ENCODE peak calls at places on chromosomes 3 and 15, in four cellular contexts. One of them, this sample, is unnamed.

GRCh38 chr3:157447026-157447694 is 10.5 kb downstream of the PTX3 start:
- DNase-seq in RWPE2: no peak
- DNase-seq in esophagus squamous epithelium: no peak
- DNase-seq in cardiac muscle cell: peak
- DNase-seq in this sample: no peak

GRCh38 chr15:68113273-68113672 is 59.2 kb downstream of the PIAS1 start:
- DNase-seq in RWPE2: no peak
- DNase-seq in esophagus squamous epithelium: no peak
- DNase-seq in cardiac muscle cell: peak
- DNase-seq in this sample: no peak

GRCh38 chr3:146895026-146895749 is 290.0 kb upstream of the PLSCR5 start:
- DNase-seq in RWPE2: no peak
- DNase-seq in esophagus squamous epithelium: no peak
- DNase-seq in cardiac muscle cell: peak
- DNase-seq in this sample: no peak

GRCh38 chr3:20111836-20112235 is 71.6 kb downstream of the KAT2B start:
- DNase-seq in RWPE2: no peak
- DNase-seq in esophagus squamous epithelium: no peak
- DNase-seq in cardiac muscle cell: no peak
- DNase-seq in this sample: no peak

GRCh38 chr15:23860290-23860751 is 173.2 kb upstream of the NDN start:
- DNase-seq in RWPE2: no peak
- DNase-seq in esophagus squamous epithelium: no peak
- DNase-seq in cardiac muscle cell: no peak
- DNase-seq in this sample: no peak

GRCh38 chr3:124812291-124813265 is 74.6 kb downstream of the ITGB5 start:
- DNase-seq in RWPE2: no peak
- DNase-seq in esophagus squamous epithelium: no peak
- DNase-seq in cardiac muscle cell: peak
- DNase-seq in this sample: peak

GRCh38 chr3:27310693-27311092 is 58.5 kb downstream of the NEK10 start:
- DNase-seq in RWPE2: no peak
- DNase-seq in esophagus squamous epithelium: no peak
- DNase-seq in cardiac muscle cell: no peak
- DNase-seq in this sample: no peak

GRCh38 chr3:117903226-117903625 is 1131.4 kb downstream of the IGSF11 start:
- DNase-seq in RWPE2: no peak
- DNase-seq in esophagus squamous epithelium: no peak
- DNase-seq in cardiac muscle cell: no peak
- DNase-seq in this sample: no peak

DNA sequence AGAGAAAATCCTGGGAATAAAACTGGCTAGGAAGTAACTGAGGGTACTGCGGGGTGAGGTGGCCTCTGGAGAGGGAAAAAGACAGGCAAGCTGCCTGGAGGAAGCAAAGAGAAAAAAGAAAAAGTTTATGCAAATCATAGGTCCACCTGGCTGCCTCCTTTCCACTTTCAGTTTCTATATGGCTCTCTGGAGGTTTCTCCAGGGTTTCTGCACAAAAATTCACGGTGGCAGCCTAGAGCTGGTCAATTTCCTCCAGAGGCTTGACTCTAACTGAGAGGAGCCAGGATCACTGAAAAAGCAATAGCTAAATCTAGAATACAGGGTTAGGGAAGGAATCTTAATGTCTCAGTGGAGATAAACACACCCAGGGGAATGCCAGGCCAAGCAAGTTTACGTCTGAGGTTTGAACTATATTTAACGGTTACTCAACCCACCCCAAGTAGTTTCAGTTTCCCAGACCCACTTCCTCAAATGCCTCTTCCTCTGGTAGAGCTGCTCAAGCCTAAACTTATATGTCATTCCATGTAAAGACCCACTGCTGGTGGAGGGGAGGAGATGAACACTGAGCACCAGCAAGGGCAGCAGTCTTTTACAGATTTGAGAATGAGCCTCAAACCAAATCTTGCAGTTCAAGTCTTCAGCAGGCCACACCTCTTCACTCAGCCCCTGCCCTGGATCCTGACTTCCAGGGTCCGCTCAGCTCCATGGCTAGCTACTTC is 5.7 kb downstream of the LYSMD2 start:
- DNase-seq in RWPE2: no peak
- DNase-seq in esophagus squamous epithelium: no peak
- DNase-seq in cardiac muscle cell: peak
- DNase-seq in this sample: no peak
- H3K27ac ChIP-seq in RWPE2: peak
- H3K27ac ChIP-seq in esophagus squamous epithelium: peak
- H3K27ac ChIP-seq in cardiac muscle cell: no peak
- H3K27ac ChIP-seq in this sample: peak

DNA sequence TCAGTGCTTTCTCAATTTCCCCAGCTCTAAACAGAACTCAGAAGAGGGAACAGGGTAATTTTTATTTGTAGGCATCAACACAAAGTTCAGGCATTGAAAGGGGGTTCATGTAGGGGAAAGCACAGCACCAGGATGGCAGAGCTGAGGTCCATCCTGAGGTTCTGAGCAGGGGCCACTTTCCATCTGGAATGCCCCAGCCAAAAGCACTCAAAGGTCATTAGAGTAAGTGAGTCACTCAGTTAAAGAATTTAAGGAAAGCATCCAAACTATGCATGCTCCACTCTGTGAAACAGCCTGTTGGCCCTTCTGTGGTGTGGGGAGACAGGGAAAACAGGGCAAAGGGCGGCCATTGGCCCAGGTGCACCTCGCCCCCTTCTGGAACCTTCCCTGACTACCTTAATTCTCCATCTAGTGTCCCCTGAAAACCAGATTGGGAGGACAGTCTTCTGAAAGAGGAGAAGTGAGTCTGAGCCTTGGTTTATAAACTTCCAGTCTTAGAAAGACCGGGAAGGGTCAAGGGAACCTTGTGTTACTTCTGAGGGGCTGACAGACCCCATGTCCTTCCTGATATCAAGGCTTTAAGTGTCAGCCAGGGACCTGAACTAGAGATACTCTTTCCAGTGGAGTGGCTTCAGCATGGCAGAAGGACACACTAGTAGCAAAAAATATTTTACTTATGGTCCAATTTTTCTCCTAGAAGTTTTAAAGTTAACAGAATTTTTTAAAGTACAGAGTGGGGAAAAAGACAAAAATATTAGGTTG is 133.3 kb downstream of the MYLK start:
- DNase-seq in RWPE2: no peak
- DNase-seq in esophagus squamous epithelium: no peak
- DNase-seq in cardiac muscle cell: peak
- DNase-seq in this sample: no peak
- TF ChIP-seq CTCF in RWPE2: no peak
- TF ChIP-seq CTCF in esophagus squamous epithelium: no peak
- TF ChIP-seq CTCF in cardiac muscle cell: no peak
- TF ChIP-seq CTCF in this sample: no peak

DNA sequence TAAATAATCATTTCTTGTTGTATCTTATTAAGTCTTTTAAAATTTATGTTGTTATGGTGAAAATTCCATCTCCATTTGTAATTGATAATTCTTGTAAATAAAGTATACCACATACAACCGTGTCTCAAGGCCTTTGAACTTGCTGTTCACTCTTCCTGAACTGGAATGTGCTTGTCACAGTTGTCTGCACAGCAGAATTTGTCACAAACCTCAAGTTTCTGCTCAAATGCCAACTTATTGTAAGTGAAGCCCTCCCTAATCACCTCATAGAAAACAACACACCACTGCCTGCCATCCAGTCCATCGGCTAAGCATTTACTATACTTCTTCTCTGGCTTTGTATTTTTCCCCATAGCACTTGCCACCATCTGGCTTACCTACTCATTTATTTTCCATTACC is 192.3 kb downstream of the THRB start:
- DNase-seq in RWPE2: no peak
- DNase-seq in esophagus squamous epithelium: no peak
- DNase-seq in cardiac muscle cell: no peak
- DNase-seq in this sample: no peak
- H3K27ac ChIP-seq in RWPE2: no peak
- H3K27ac ChIP-seq in esophagus squamous epithelium: no peak
- H3K27ac ChIP-seq in cardiac muscle cell: no peak
- H3K27ac ChIP-seq in this sample: no peak

GRCh38 chr3:430186-430585 is 233.6 kb downstream of the CHL1 start:
- DNase-seq in RWPE2: no peak
- DNase-seq in esophagus squamous epithelium: no peak
- DNase-seq in cardiac muscle cell: no peak
- DNase-seq in this sample: no peak

GRCh38 chr3:426056-426455 is 229.5 kb downstream of the CHL1 start:
- DNase-seq in RWPE2: no peak
- DNase-seq in esophagus squamous epithelium: no peak
- DNase-seq in cardiac muscle cell: no peak
- DNase-seq in this sample: no peak

GRCh38 chr3:425094-425493 is 228.5 kb downstream of the CHL1 start:
- DNase-seq in RWPE2: no peak
- DNase-seq in esophagus squamous epithelium: no peak
- DNase-seq in cardiac muscle cell: no peak
- DNase-seq in this sample: no peak

DNA sequence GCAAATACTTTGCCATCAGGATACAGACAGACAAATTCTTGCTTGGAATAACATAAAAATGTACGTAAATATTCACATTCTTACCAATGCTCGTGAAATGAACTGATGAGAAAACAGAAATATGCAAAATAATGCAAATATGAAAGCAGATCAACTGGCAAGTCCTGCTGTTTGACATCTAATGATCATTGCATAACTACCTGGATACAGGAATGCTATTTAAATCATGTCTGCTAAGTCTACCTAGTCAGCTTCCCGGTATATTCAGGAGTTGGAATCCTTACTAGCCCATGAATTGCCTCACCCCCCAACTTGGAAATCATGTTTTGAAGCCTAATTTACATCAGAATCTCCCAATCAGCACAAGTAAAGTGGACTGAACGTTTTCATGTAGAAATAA is 230.6 kb downstream of the CHL1 start:
- DNase-seq in RWPE2: no peak
- DNase-seq in esophagus squamous epithelium: no peak
- DNase-seq in cardiac muscle cell: no peak
- DNase-seq in this sample: no peak
- TF ChIP-seq CTCF in RWPE2: no peak
- TF ChIP-seq CTCF in esophagus squamous epithelium: no peak
- TF ChIP-seq CTCF in cardiac muscle cell: no peak
- TF ChIP-seq CTCF in this sample: no peak

GRCh38 chr15:101478701-101479341 is 10.7 kb downstream of the PCSK6 start:
- DNase-seq in RWPE2: peak
- DNase-seq in esophagus squamous epithelium: no peak
- DNase-seq in cardiac muscle cell: no peak
- DNase-seq in this sample: no peak

GRCh38 chr15:101479851-101480612 is 9.5 kb downstream of the PCSK6 start:
- DNase-seq in RWPE2: peak
- DNase-seq in esophagus squamous epithelium: no peak
- DNase-seq in cardiac muscle cell: no peak
- DNase-seq in this sample: no peak

GRCh38 chr15:101477851-101478353 is 11.6 kb downstream of the PCSK6 start:
- DNase-seq in RWPE2: peak
- DNase-seq in esophagus squamous epithelium: no peak
- DNase-seq in cardiac muscle cell: no peak
- DNase-seq in this sample: no peak

GRCh38 chr15:101480613-101481380 is 8.7 kb downstream of the PCSK6 start:
- DNase-seq in RWPE2: peak
- DNase-seq in esophagus squamous epithelium: no peak
- DNase-seq in cardiac muscle cell: no peak
- DNase-seq in this sample: no peak

GRCh38 chr15:101479342-101479845 is 10.1 kb downstream of the PCSK6 start:
- DNase-seq in RWPE2: peak
- DNase-seq in esophagus squamous epithelium: no peak
- DNase-seq in cardiac muscle cell: no peak
- DNase-seq in this sample: no peak
- H3K27ac ChIP-seq in RWPE2: no peak
- H3K27ac ChIP-seq in esophagus squamous epithelium: no peak
- H3K27ac ChIP-seq in cardiac muscle cell: no peak
- H3K27ac ChIP-seq in this sample: no peak

GRCh38 chr3:4533489-4534443 is 40.6 kb downstream of the ITPR1 start:
- DNase-seq in RWPE2: no peak
- DNase-seq in esophagus squamous epithelium: no peak
- DNase-seq in cardiac muscle cell: peak
- DNase-seq in this sample: peak
- TF ChIP-seq CTCF in RWPE2: no peak
- TF ChIP-seq CTCF in esophagus squamous epithelium: no peak
- TF ChIP-seq CTCF in cardiac muscle cell: peak
- TF ChIP-seq CTCF in this sample: no peak

GRCh38 chr3:186922224-186922623 is 8.1 kb upstream of the ST6GAL1 start:
- DNase-seq in RWPE2: no peak
- DNase-seq in esophagus squamous epithelium: no peak
- DNase-seq in cardiac muscle cell: no peak
- DNase-seq in this sample: no peak

GRCh38 chr3:186921578-186921977 is 8.7 kb upstream of the ST6GAL1 start:
- DNase-seq in RWPE2: no peak
- DNase-seq in esophagus squamous epithelium: no peak
- DNase-seq in cardiac muscle cell: no peak
- DNase-seq in this sample: no peak

GRCh38 chr3:186923241-186923640 is 7.1 kb upstream of the ST6GAL1 start:
- DNase-seq in RWPE2: no peak
- DNase-seq in esophagus squamous epithelium: no peak
- DNase-seq in cardiac muscle cell: no peak
- DNase-seq in this sample: no peak

GRCh38 chr3:186920301-186920700 is 10.0 kb upstream of the ST6GAL1 start:
- DNase-seq in RWPE2: no peak
- DNase-seq in esophagus squamous epithelium: no peak
- DNase-seq in cardiac muscle cell: no peak
- DNase-seq in this sample: no peak

DNA sequence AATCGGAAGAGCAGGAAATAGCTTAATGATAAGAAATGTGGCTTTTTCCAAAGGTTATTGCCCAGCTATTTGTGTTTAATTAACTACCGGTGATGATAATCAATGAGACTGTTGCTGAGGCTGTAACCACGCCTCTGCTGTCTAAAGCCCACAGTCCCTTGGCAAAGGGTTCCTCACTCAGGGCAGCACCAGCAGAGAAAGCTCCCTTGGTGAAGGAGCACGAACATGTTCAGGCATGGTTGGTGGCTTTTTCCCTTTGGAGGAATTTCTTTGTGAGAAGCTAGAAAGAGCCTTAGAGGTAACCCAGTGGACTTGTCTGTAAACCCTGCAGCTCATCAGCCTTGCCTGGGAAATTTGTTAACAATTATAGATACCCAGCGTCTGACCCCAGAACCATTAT is 7.5 kb upstream of the ST6GAL1 start:
- DNase-seq in RWPE2: no peak
- DNase-seq in esophagus squamous epithelium: no peak
- DNase-seq in cardiac muscle cell: no peak
- DNase-seq in this sample: no peak
- H3K27ac ChIP-seq in RWPE2: peak
- H3K27ac ChIP-seq in esophagus squamous epithelium: no peak
- H3K27ac ChIP-seq in cardiac muscle cell: no peak
- H3K27ac ChIP-seq in this sample: no peak

GRCh38 chr15:69758291-69758771 is 305.7 kb downstream of the RPLP1 start:
- DNase-seq in RWPE2: no peak
- DNase-seq in esophagus squamous epithelium: no peak
- DNase-seq in cardiac muscle cell: peak
- DNase-seq in this sample: no peak

GRCh38 chr15:69758810-69759410 is 306.3 kb downstream of the RPLP1 start:
- DNase-seq in RWPE2: no peak
- DNase-seq in esophagus squamous epithelium: peak
- DNase-seq in cardiac muscle cell: peak
- DNase-seq in this sample: no peak

GRCh38 chr15:69755571-69756310 is 303.1 kb downstream of the RPLP1 start:
- DNase-seq in RWPE2: no peak
- DNase-seq in esophagus squamous epithelium: no peak
- DNase-seq in cardiac muscle cell: peak
- DNase-seq in this sample: no peak

GRCh38 chr15:69756440-69756839 is 303.8 kb downstream of the RPLP1 start:
- DNase-seq in RWPE2: no peak
- DNase-seq in esophagus squamous epithelium: no peak
- DNase-seq in cardiac muscle cell: no peak
- DNase-seq in this sample: no peak

GRCh38 chr15:69757186-69757585 is 304.6 kb downstream of the RPLP1 start:
- DNase-seq in RWPE2: no peak
- DNase-seq in esophagus squamous epithelium: no peak
- DNase-seq in cardiac muscle cell: no peak
- DNase-seq in this sample: no peak
- TF ChIP-seq CTCF in RWPE2: no peak
- TF ChIP-seq CTCF in esophagus squamous epithelium: no peak
- TF ChIP-seq CTCF in cardiac muscle cell: no peak
- TF ChIP-seq CTCF in this sample: no peak

This sample was measured in coronary artery.